ENCODE peak calls at places on chromosomes 6 and 20, in eight cellular contexts. One of them, this sample, is unnamed.

GRCh38 chr20:17621229-17621968 is 51.5 kb downstream of the DSTN start:
- DNase-seq in RWPE1: no peak
- DNase-seq in upper lobe of right lung: peak
- DNase-seq in lower lobe of right lung: peak
- DNase-seq in PC-3: no peak
- DNase-seq in psoas muscle: no peak
- DNase-seq in heart left ventricle: peak
- DNase-seq in substantia nigra: no peak
- DNase-seq in this sample: peak

GRCh38 chr6:148351277-148351676 is 8.6 kb downstream of the SASH1 start:
- DNase-seq in RWPE1: no peak
- DNase-seq in substantia nigra: no peak
- DNase-seq in upper lobe of right lung: no peak
- DNase-seq in lower lobe of right lung: no peak
- DNase-seq in psoas muscle: no peak
- DNase-seq in PC-3: no peak
- DNase-seq in heart left ventricle: no peak
- DNase-seq in this sample: no peak

GRCh38 chr6:69732640-69733039 is 64.2 kb downstream of the LMBRD1 start:
- DNase-seq in lower lobe of right lung: no peak
- DNase-seq in psoas muscle: no peak
- DNase-seq in heart left ventricle: no peak
- DNase-seq in RWPE1: peak
- DNase-seq in substantia nigra: no peak
- DNase-seq in upper lobe of right lung: no peak
- DNase-seq in PC-3: peak
- DNase-seq in this sample: no peak

GRCh38 chr20:16469395-16469905 is 103.8 kb downstream of the KIF16B start:
- DNase-seq in upper lobe of right lung: no peak
- DNase-seq in heart left ventricle: no peak
- DNase-seq in RWPE1: no peak
- DNase-seq in psoas muscle: no peak
- DNase-seq in PC-3: no peak
- DNase-seq in substantia nigra: no peak
- DNase-seq in lower lobe of right lung: no peak
- DNase-seq in this sample: no peak

GRCh38 chr6:128438311-128438916 is 82.0 kb downstream of the PTPRK start:
- DNase-seq in RWPE1: no peak
- DNase-seq in substantia nigra: no peak
- DNase-seq in upper lobe of right lung: no peak
- DNase-seq in psoas muscle: no peak
- DNase-seq in PC-3: no peak
- DNase-seq in heart left ventricle: no peak
- DNase-seq in lower lobe of right lung: no peak
- DNase-seq in this sample: no peak

GRCh38 chr6:104837158-104837557 is 22.6 kb downstream of the HACE1 start:
- DNase-seq in psoas muscle: no peak
- DNase-seq in RWPE1: no peak
- DNase-seq in upper lobe of right lung: no peak
- DNase-seq in substantia nigra: no peak
- DNase-seq in heart left ventricle: no peak
- DNase-seq in lower lobe of right lung: no peak
- DNase-seq in PC-3: no peak
- DNase-seq in this sample: no peak

GRCh38 chr20:8361008-8361652 is 229.1 kb downstream of the PLCB1 start:
- DNase-seq in PC-3: no peak
- DNase-seq in substantia nigra: no peak
- DNase-seq in heart left ventricle: no peak
- DNase-seq in upper lobe of right lung: no peak
- DNase-seq in lower lobe of right lung: no peak
- DNase-seq in RWPE1: no peak
- DNase-seq in psoas muscle: no peak
- DNase-seq in this sample: no peak

GRCh38 chr6:159170333-159170672 is 1.1 kb downstream of the FNDC1 start:
- DNase-seq in RWPE1: no peak
- DNase-seq in upper lobe of right lung: no peak
- DNase-seq in lower lobe of right lung: no peak
- DNase-seq in heart left ventricle: no peak
- DNase-seq in substantia nigra: no peak
- DNase-seq in psoas muscle: no peak
- DNase-seq in PC-3: no peak
- DNase-seq in this sample: no peak

GRCh38 chr6:30819287-30819917 is 64.9 kb upstream of the DDR1 start:
- DNase-seq in lower lobe of right lung: no peak
- DNase-seq in upper lobe of right lung: no peak
- DNase-seq in RWPE1: peak
- DNase-seq in psoas muscle: no peak
- DNase-seq in PC-3: peak
- DNase-seq in heart left ventricle: no peak
- DNase-seq in substantia nigra: no peak
- DNase-seq in this sample: no peak

GRCh38 chr6:1607557-1608221 is 2.0 kb upstream of the FOXC1 start:
- DNase-seq in substantia nigra: no peak
- DNase-seq in heart left ventricle: no peak
- DNase-seq in psoas muscle: no peak
- DNase-seq in RWPE1: no peak
- DNase-seq in lower lobe of right lung: no peak
- DNase-seq in PC-3: no peak
- DNase-seq in upper lobe of right lung: no peak
- DNase-seq in this sample: no peak

GRCh38 chr6:135546680-135547418 is 49.3 kb upstream of the AHI1 start:
- DNase-seq in lower lobe of right lung: no peak
- DNase-seq in substantia nigra: peak
- DNase-seq in PC-3: no peak
- DNase-seq in upper lobe of right lung: no peak
- DNase-seq in RWPE1: no peak
- DNase-seq in heart left ventricle: peak
- DNase-seq in psoas muscle: no peak
- DNase-seq in this sample: peak

GRCh38 chr6:158914923-158915322 is 85.1 kb downstream of the RSPH3 start:
- DNase-seq in substantia nigra: no peak
- DNase-seq in RWPE1: no peak
- DNase-seq in psoas muscle: no peak
- DNase-seq in lower lobe of right lung: no peak
- DNase-seq in upper lobe of right lung: no peak
- DNase-seq in heart left ventricle: no peak
- DNase-seq in PC-3: no peak
- DNase-seq in this sample: no peak

DNA sequence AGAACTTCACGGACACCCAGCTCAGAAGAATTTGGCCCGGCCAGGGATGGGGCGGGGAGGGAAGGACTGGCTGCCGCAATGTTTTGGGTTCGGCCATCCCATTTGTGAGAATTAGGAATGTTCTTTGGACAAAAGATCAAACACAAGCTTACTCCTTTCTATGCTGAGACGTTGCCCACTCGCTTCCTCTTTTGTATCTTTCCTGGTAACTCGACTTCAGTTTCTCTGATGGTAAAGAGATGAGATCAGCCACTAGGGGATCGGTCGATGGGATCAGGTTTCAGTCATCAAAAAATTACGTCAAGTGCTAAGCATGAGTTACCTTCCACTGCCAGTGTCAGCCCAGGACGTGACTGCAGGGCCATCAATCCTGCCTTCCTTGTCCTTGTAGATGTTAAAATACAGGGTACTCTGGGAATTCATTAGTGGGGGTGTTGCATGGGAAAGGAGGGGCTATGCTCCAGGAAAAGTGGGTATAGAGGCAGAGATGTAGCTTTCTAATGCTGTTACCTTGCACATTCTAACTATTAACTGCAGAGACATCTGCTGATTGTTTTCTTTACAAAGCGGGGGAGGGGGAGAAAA is 190.2 kb downstream of the TSHZ2 start:
- DNase-seq in substantia nigra: no peak
- DNase-seq in upper lobe of right lung: no peak
- DNase-seq in lower lobe of right lung: no peak
- DNase-seq in PC-3: peak
- DNase-seq in RWPE1: peak
- DNase-seq in heart left ventricle: peak
- DNase-seq in psoas muscle: peak
- DNase-seq in this sample: no peak
- H3K27ac ChIP-seq in substantia nigra: no peak
- H3K27ac ChIP-seq in upper lobe of right lung: no peak
- H3K27ac ChIP-seq in lower lobe of right lung: no peak
- H3K27ac ChIP-seq in PC-3: no peak
- H3K27ac ChIP-seq in RWPE1: no peak
- H3K27ac ChIP-seq in heart left ventricle: peak
- H3K27ac ChIP-seq in psoas muscle: no peak
- H3K27ac ChIP-seq in this sample: no peak

GRCh38 chr6:15608406-15608805 is 54.4 kb downstream of the DTNBP1 start:
- DNase-seq in upper lobe of right lung: no peak
- DNase-seq in heart left ventricle: no peak
- DNase-seq in lower lobe of right lung: no peak
- DNase-seq in substantia nigra: no peak
- DNase-seq in PC-3: peak
- DNase-seq in RWPE1: peak
- DNase-seq in psoas muscle: no peak
- DNase-seq in this sample: no peak
- H3K27ac ChIP-seq in upper lobe of right lung: peak
- H3K27ac ChIP-seq in heart left ventricle: peak
- H3K27ac ChIP-seq in lower lobe of right lung: peak
- H3K27ac ChIP-seq in substantia nigra: no peak
- H3K27ac ChIP-seq in PC-3: peak
- H3K27ac ChIP-seq in RWPE1: no peak
- H3K27ac ChIP-seq in psoas muscle: no peak
- H3K27ac ChIP-seq in this sample: no peak

DNA sequence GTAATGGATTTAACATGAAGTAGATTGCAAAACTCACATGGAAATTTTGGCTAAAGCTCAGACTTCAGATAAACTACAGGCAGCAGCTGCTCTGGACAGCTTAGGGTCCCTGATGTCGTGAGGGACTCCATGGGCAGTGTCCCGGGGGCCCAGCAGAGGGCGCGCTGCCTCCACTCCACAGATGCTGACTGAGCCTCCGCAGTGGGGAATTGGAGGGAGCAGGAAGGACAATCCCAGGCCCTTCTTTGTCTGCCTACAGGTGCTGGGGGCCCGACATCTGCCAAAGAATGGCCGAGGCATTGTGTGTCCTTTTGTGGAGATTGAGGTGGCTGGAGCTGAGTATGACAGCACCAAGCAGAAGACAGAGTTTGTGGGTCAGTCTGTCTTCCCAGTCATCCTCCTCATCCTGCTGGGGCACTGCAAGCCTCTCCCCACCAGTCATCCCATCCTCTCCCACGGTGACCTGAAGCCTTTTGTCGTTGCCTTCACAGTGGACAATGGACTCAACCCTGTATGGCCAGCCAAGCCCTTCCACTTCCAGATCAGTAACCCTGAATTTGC is 35.9 kb downstream of the PLCG1 start:
- DNase-seq in substantia nigra: peak
- DNase-seq in lower lobe of right lung: peak
- DNase-seq in psoas muscle: peak
- DNase-seq in PC-3: peak
- DNase-seq in RWPE1: peak
- DNase-seq in heart left ventricle: peak
- DNase-seq in upper lobe of right lung: peak
- DNase-seq in this sample: peak
- H3K27ac ChIP-seq in substantia nigra: peak
- H3K27ac ChIP-seq in lower lobe of right lung: peak
- H3K27ac ChIP-seq in psoas muscle: peak
- H3K27ac ChIP-seq in PC-3: no peak
- H3K27ac ChIP-seq in RWPE1: peak
- H3K27ac ChIP-seq in heart left ventricle: peak
- H3K27ac ChIP-seq in upper lobe of right lung: peak
- H3K27ac ChIP-seq in this sample: no peak

GRCh38 chr20:18793625-18794427 is 19.8 kb upstream of the SCP2D1 start:
- DNase-seq in substantia nigra: peak
- DNase-seq in psoas muscle: peak
- DNase-seq in lower lobe of right lung: peak
- DNase-seq in heart left ventricle: peak
- DNase-seq in PC-3: peak
- DNase-seq in RWPE1: peak
- DNase-seq in upper lobe of right lung: peak
- DNase-seq in this sample: peak
- H3K27ac ChIP-seq in substantia nigra: peak
- H3K27ac ChIP-seq in psoas muscle: peak
- H3K27ac ChIP-seq in lower lobe of right lung: peak
- H3K27ac ChIP-seq in heart left ventricle: peak
- H3K27ac ChIP-seq in PC-3: no peak
- H3K27ac ChIP-seq in RWPE1: peak
- H3K27ac ChIP-seq in upper lobe of right lung: peak
- H3K27ac ChIP-seq in this sample: peak

DNA sequence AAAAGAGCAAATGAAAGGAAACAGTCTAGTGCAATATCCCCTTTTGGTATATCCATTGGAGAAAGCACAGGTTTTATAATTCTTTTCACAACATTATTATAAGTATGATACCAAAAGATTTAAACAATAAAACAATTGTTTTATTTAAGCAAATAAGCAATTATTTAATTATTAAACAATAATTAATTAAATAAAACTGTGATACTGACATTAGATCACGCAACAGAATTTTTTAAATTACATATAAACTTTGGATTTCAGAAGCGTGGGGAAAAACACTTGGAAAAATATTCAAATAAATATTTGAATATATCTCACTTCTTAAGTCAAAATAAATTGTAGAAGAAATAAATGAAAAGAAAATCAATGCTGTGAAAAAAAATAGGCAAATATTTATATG is 76.2 kb upstream of the STXBP5 start:
- DNase-seq in heart left ventricle: no peak
- DNase-seq in psoas muscle: no peak
- DNase-seq in PC-3: no peak
- DNase-seq in RWPE1: no peak
- DNase-seq in upper lobe of right lung: no peak
- DNase-seq in substantia nigra: no peak
- DNase-seq in lower lobe of right lung: no peak
- DNase-seq in this sample: no peak
- H3K27ac ChIP-seq in heart left ventricle: no peak
- H3K27ac ChIP-seq in psoas muscle: no peak
- H3K27ac ChIP-seq in PC-3: no peak
- H3K27ac ChIP-seq in RWPE1: no peak
- H3K27ac ChIP-seq in upper lobe of right lung: no peak
- H3K27ac ChIP-seq in substantia nigra: no peak
- H3K27ac ChIP-seq in lower lobe of right lung: no peak
- H3K27ac ChIP-seq in this sample: no peak

This sample was measured in pancreas.